ENCODE peak calls at places on chromosomes 2 and 18, in four cellular contexts. X is hepatocyte, I is upper lobe of right lung, W is GM12878. B is an unnamed sample.

GRCh38 chr2:155215037-155215707 is 516.7 kb downstream of the KCNJ3 start:
- DNase-seq in I (no peak), W (no peak), X (no peak), B (no peak)

GRCh38 chr2:172427990-172428840 is 829 bp downstream of the ITGA6 start:
- DNase-seq in W (no peak), X (peak; percentile 62), I (peak; percentile 82), B (peak; percentile 51)

GRCh38 chr2:98607104-98607503 is 1.2 kb downstream of the COA5 start:
- DNase-seq in W (no peak), X (no peak), I (no peak), B (no peak)

GRCh38 chr2:3466482-3466863 is 52.9 kb downstream of the ADI1 start:
- DNase-seq in I (no peak), W (no peak), X (no peak), B (no peak)

GRCh38 chr2:102418421-102418961 is 4.5 kb upstream of the IL18RAP start:
- DNase-seq in I (no peak), W (no peak), X (no peak), B (no peak)

GRCh38 chr2:15158117-15158516 is 403.0 kb downstream of the NBAS start:
- DNase-seq in I (no peak), X (no peak), W (no peak), B (peak; percentile 42)

GRCh38 chr2:28096421-28096820 is 205.9 kb downstream of the BABAM2 start:
- DNase-seq in W (no peak), X (no peak), I (no peak), B (no peak)

GRCh38 chr18:13611058-13611615 is 115.2 kb downstream of the FAM210A start:
- DNase-seq in X (peak; percentile 24), I (no peak), W (no peak), B (peak; percentile 22)

GRCh38 chr2:20755132-20755800 is 67.6 kb downstream of the LDAH start:
- DNase-seq in W (no peak), X (no peak), I (no peak), B (no peak)

GRCh38 chr2:151032741-151033152 is 228.9 kb downstream of the RBM43 start:
- DNase-seq in X (peak; percentile 16), I (no peak), W (no peak), B (no peak)

GRCh38 chr2:7709907-7710306 is 792.7 kb downstream of the RNF144A start:
- DNase-seq in W (no peak), X (no peak), I (no peak), B (no peak)

GRCh38 chr18:46260016-46260878 is 156.1 kb downstream of the HAUS1 start:
- DNase-seq in I (no peak), X (no peak), W (no peak), B (no peak)

GRCh38 chr2:213251618-213252017 is 32.6 kb upstream of the SPAG16 start:
- DNase-seq in I (no peak), W (no peak), X (peak; percentile 84), B (peak; percentile 74)

GRCh38 chr18:59669872-59670657 is 27.2 kb downstream of the CCBE1 start:
- DNase-seq in X (peak; percentile 21), W (no peak), I (no peak), B (no peak)

GRCh38 chr2:239882335-239882734 is 142.8 kb downstream of the NDUFA10 start:
- DNase-seq in I (peak; percentile 70), X (peak; percentile 78), W (no peak), B (peak; percentile 56)

GRCh38 chr18:79476918-79477685 is 81.4 kb downstream of the NFATC1 start:
- DNase-seq in I (peak; percentile 32), W (no peak), X (no peak), B (no peak)

GRCh38 chr2:9771481-9772017 is 71.7 kb upstream of the TAF1B start:
- DNase-seq in X (peak; percentile 73), W (no peak), I (no peak), B (no peak)

GRCh38 chr2:9773905-9774239 is 69.4 kb upstream of the TAF1B start:
- DNase-seq in W (no peak), X (no peak), I (peak; percentile 31), B (no peak)

GRCh38 chr2:9774266-9774665 is 69.0 kb upstream of the TAF1B start:
- DNase-seq in X (no peak), I (peak; percentile 48), W (no peak), B (no peak)

GRCh38 chr2:9772035-9772998 is 71.0 kb upstream of the TAF1B start:
- DNase-seq in X (no peak), I (no peak), W (no peak), B (no peak)

DNA sequence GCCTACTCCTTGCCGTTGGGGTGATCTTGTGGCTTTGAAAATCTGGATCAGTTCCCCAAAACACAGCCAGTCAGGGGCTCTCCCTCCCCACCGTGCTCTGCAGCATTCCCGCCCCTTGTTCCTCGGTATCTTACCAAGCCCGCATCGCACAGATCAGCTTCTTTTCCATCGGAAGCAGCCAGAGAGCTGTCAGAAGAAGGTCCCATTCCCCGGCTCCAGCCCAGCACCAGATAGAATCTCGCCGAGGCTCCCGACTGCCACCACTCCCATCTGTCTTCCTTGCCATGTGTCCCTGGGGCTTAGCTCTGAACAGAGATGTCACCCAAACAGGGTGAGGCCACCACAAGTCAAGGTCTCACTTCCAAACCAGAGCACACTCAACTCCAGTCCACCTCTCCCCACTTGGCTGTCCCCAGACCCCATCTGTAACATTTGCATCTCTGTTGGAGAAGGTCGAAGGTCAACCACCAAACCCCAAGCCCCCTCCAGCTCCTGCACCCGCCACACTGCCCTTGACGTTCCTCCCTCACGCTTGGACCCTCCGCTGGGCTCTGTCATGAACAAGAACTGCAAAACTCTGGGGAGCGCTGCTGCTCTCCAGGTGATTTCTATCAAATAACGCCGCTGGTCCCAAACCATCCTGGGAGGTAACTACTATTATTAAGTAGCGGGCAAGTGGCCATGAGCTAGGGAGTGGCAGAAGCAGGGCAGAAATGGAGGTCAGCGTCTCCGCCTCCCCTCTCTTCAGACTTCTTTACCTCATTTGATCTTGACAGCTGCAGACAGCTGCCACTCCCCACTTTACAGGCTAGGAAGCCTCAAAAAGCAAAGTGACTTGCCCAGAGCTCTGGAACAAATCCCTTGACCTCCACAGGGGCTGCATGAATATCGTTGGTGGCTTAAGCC is 70.0 kb upstream of the TAF1B start:
- DNase-seq in I (no peak), W (no peak), X (no peak), B (no peak)
- H3K4me3 ChIP-seq in I (no peak overlapping the region), W (no peak overlapping the region), X (no peak overlapping the region), B (no peak overlapping the region)

DNA sequence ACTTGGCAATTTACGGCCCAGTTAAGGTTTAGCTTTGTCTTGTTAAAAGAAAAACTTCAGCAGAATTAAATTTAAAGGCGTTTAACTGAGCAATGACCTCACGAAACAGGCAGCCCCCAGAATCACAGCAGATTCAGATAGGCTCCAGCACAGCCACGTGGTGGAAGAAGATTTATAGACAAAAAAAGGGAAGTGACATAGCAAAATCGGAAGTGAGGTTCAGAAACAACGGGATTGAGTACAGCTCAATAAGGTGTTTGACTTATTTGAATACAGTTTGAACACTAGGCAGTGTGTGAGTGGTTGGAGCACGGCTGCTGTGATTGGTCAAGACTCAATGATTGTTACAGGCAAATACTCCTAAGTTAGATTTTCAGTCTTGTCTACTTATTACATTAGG is 79.8 kb downstream of the MOGAT1 start:
- DNase-seq in X (no peak), I (no peak), W (no peak), B (no peak)
- H3K4me1 ChIP-seq in X (peaks cover 20% of the 10 kb centered on the region), I (no peaks in the 10 kb centered on the region), W (peaks cover 4% of the 10 kb centered on the region), B (peaks cover 4% of the 10 kb centered on the region)

GRCh38 chr2:104866122-104866864 is 12.4 kb downstream of the POU3F3 start:
- DNase-seq in W (no peak), I (no peak), X (no peak), B (no peak)
- H3K4me3 ChIP-seq in W (no peak overlapping the region), I (no peak overlapping the region), X (no peak overlapping the region), B (no peak overlapping the region)

GRCh38 chr2:45936623-45936979 is 285.1 kb downstream of the PRKCE start:
- DNase-seq in X (no peak), W (no peak), I (no peak), B (no peak)

GRCh38 chr2:45937990-45938389 is 286.5 kb downstream of the PRKCE start:
- DNase-seq in X (no peak), I (no peak), W (no peak), B (no peak)

GRCh38 chr2:45941758-45942738 is 290.6 kb downstream of the PRKCE start:
- DNase-seq in W (no peak), I (no peak), X (no peak), B (no peak)

GRCh38 chr2:45935791-45936622 is 284.5 kb downstream of the PRKCE start:
- DNase-seq in I (peak; percentile 93), W (no peak), X (peak; percentile 92), B (peak; percentile 82)

DNA sequence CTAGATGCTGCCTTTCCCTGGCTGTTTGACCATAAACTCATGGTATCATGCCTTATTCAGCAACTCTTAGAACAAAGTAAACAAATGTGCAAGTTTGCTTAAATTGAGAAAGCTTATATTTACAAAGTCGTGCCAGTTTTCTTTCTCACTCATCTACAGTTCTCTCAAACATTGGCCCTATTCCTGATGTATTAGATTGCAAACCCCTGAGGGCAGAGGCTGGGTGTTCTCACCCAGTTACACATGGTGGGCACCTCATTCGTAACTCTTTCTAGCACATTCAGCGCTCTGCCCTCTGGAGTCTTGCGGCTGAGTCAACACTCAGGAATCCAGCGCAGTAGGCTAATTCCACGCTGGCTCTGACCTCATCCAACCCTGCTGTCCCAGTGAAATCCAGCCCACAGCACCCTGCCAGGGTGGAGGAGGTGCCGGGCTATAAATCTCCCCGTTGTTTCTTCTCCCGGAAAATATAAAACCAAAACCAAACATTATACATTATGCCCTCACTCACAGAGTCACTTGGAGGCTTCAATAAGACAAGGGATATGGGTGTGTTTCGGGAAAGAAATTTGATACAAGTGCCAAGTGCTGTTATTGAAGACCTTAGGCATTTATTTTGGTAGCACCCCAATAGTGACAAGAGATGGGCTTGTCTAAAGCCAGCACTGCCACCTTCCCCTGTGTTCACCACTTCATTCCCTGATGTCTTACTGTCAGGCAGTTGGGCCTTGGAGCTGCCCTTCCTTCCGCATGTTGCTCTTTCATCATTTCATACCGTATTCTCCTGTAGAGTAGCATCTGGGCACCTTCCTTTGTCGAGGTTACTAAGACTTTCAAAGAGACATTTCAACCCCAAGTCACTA is 287.4 kb downstream of the PRKCE start:
- DNase-seq in W (no peak), X (peak; percentile 91), I (peak; percentile 80), B (no peak)
- H3K4me1 ChIP-seq in W (peaks cover 7% of the 10 kb centered on the region), X (peaks cover 32% of the 10 kb centered on the region), I (peaks cover 36% of the 10 kb centered on the region), B (peaks cover 7% of the 10 kb centered on the region)

GRCh38 chr2:157837851-157838441 is 38.2 kb downstream of the ACVR1 start:
- DNase-seq in W (no peak), X (peak; percentile 35), I (no peak), B (no peak)

GRCh38 chr2:157840568-157841156 is 35.5 kb downstream of the ACVR1 start:
- DNase-seq in I (peak; percentile 77), X (peak; percentile 65), W (no peak), B (no peak)

GRCh38 chr2:157839162-157839801 is 36.8 kb downstream of the ACVR1 start:
- DNase-seq in X (peak; percentile 58), I (no peak), W (no peak), B (peak; percentile 88)

GRCh38 chr2:157839822-157840221 is 36.3 kb downstream of the ACVR1 start:
- DNase-seq in W (no peak), I (no peak), X (no peak), B (no peak)

GRCh38 chr2:157838442-157839161 is 37.5 kb downstream of the ACVR1 start:
- DNase-seq in W (no peak), I (no peak), X (peak; percentile 68), B (no peak)
- H3K4me3 ChIP-seq in W (no peak overlapping the region), I (peak overlapping the region; percentile 38), X (peak overlapping the region; percentile 11), B (no peak overlapping the region)

GRCh38 chr2:53475766-53476165 is 291.8 kb upstream of the CHAC2 start:
- DNase-seq in W (no peak), X (no peak), I (no peak), B (no peak)
- H3K4me1 ChIP-seq in W (no peaks in the 10 kb centered on the region), X (no peaks in the 10 kb centered on the region), I (no peaks in the 10 kb centered on the region), B (no peaks in the 10 kb centered on the region)